ENCODE peak calls at places on chromosomes 5 and 9, in ten cellular contexts. F is choroid plexus epithelial cell, T is GM23338, Q is psoas muscle, H is mucosa of descending colon, M is AG09309, O is neural crest cell, N is HFF-Myc, G is MM.1S, X is progenitor cell of endocrine pancreas. R is an unnamed sample.

GRCh38 chr9:113187935-113188595 is 33.0 kb downstream of the FKBP15 start:
- DNase-seq in X (no peak), N (peak), F (peak), H (no peak), O (no peak), T (no peak), M (peak), Q (no peak), G (no peak), R (no peak)

GRCh38 chr5:128455861-128456361 is 82.1 kb downstream of the FBN2 start:
- DNase-seq in N (no peak), H (no peak), T (no peak), G (no peak), F (no peak), O (no peak), Q (no peak), M (no peak), X (no peak), R (no peak)

GRCh38 chr5:181186902-181187499 is 18.0 kb downstream of the TRIM7 start:
- DNase-seq in F (no peak), X (no peak), G (no peak), Q (no peak), H (no peak), T (peak), M (no peak), O (no peak), N (no peak), R (no peak)

GRCh38 chr9:107020040-107020530 is 157.1 kb downstream of the ZNF462 start:
- DNase-seq in F (peak), H (no peak), T (peak), O (no peak), M (peak), G (peak), Q (no peak), X (no peak), N (peak), R (no peak)

GRCh38 chr5:41794478-41794877 is 75.7 kb downstream of the OXCT1 start:
- DNase-seq in F (peak), H (no peak), N (peak), T (no peak), O (no peak), G (no peak), X (no peak), M (peak), Q (no peak), R (no peak)

GRCh38 chr9:6564868-6565267 is 80.7 kb downstream of the GLDC start:
- DNase-seq in X (no peak), F (peak), O (no peak), M (no peak), G (no peak), H (no peak), N (no peak), Q (no peak), T (no peak), R (no peak)

GRCh38 chr5:10527281-10527950 is 36.5 kb upstream of the ANKRD33B start:
- DNase-seq in O (no peak), G (no peak), M (peak), F (peak), N (no peak), T (no peak), X (no peak), H (no peak), Q (no peak), R (no peak)

GRCh38 chr5:6424110-6424659 is 24.5 kb upstream of the UBE2QL1 start:
- DNase-seq in F (no peak), Q (no peak), T (no peak), X (no peak), O (no peak), H (no peak), N (no peak), G (no peak), M (no peak), R (no peak)

GRCh38 chr9:105632807-105633206 is 29.4 kb upstream of the TAL2 start:
- DNase-seq in H (no peak), F (no peak), Q (no peak), N (no peak), M (no peak), O (no peak), X (no peak), G (no peak), T (no peak), R (no peak)

GRCh38 chr5:59830801-59831200 is 62.7 kb downstream of the PDE4D start:
- DNase-seq in O (no peak), Q (no peak), X (no peak), N (no peak), M (no peak), G (no peak), H (no peak), F (no peak), T (no peak), R (no peak)

GRCh38 chr5:134070979-134071849 is 43.3 kb upstream of the TCF7 start:
- DNase-seq in G (no peak), O (peak), T (peak), N (no peak), Q (no peak), M (no peak), F (no peak), H (peak), X (no peak), R (no peak)

GRCh38 chr9:1659036-1659701 is 356.0 kb upstream of the SMARCA2 start:
- DNase-seq in Q (no peak), T (no peak), X (no peak), H (no peak), N (no peak), G (no peak), F (no peak), M (no peak), O (no peak), R (no peak)

GRCh38 chr9:114484854-114485443 is 20.3 kb downstream of the WHRN start:
- DNase-seq in O (no peak), Q (no peak), H (no peak), F (peak), M (peak), N (peak), X (no peak), T (no peak), G (peak), R (no peak)

GRCh38 chr9:91119147-91119546 is 242.6 kb downstream of the AUH start:
- DNase-seq in O (no peak), F (peak), M (no peak), G (no peak), T (peak), N (no peak), Q (no peak), H (no peak), X (no peak), R (no peak)

GRCh38 chr9:107340920-107341632 is 58.0 kb downstream of the RAD23B start:
- DNase-seq in O (peak), Q (peak), X (peak), T (peak), N (peak), H (peak), M (no peak), G (peak), F (peak), R (peak)

GRCh38 chr5:141121563-141121962 is at the start of gene PCDHB4:
- DNase-seq in O (no peak), T (peak), F (no peak), M (no peak), X (no peak), N (no peak), G (no peak), Q (peak), H (no peak), R (no peak)

GRCh38 chr5:134530375-134531077 is 5.1 kb downstream of the JADE2 start:
- DNase-seq in X (no peak), M (no peak), F (no peak), G (no peak), O (no peak), T (no peak), H (no peak), N (no peak), Q (no peak), R (no peak)

GRCh38 chr5:121559832-121560231 is 291.9 kb upstream of the FTMT start:
- DNase-seq in T (no peak), M (no peak), N (no peak), H (no peak), G (no peak), Q (no peak), F (no peak), O (no peak), X (no peak), R (no peak)

GRCh38 chr5:73442960-73443627 is 5.5 kb downstream of the FOXD1 start:
- DNase-seq in X (no peak), O (no peak), H (no peak), T (no peak), Q (no peak), F (peak), M (no peak), N (no peak), G (no peak), R (no peak)

GRCh38 chr9:35611230-35611797 is 6.3 kb downstream of the TESK1 start:
- DNase-seq in N (no peak), Q (peak), G (peak), H (peak), O (peak), M (no peak), X (no peak), F (peak), T (peak), R (no peak)

GRCh38 chr9:3525088-3525835 is 539 bp downstream of the RFX3 start:
- DNase-seq in O (no peak), H (peak), N (no peak), Q (peak), F (no peak), X (peak), G (peak), M (no peak), T (peak), R (peak)

GRCh38 chr9:93600504-93600903 is 24.1 kb downstream of the PHF2 start:
- DNase-seq in N (no peak), M (no peak), T (peak), G (no peak), Q (peak), O (no peak), F (no peak), H (peak), X (no peak), R (peak)

GRCh38 chr5:124718376-124718775 is 28.1 kb downstream of the ZNF608 start:
- DNase-seq in X (no peak), M (no peak), F (no peak), G (no peak), T (no peak), H (no peak), Q (no peak), N (no peak), O (no peak), R (no peak)

GRCh38 chr5:157390179-157390923 is 69.7 kb upstream of the NIPAL4 start:
- DNase-seq in F (peak), O (no peak), Q (no peak), X (no peak), G (no peak), N (peak), H (no peak), M (peak), T (no peak), R (no peak)

GRCh38 chr5:78696637-78697036 is 48.1 kb upstream of the LHFPL2 start:
- DNase-seq in F (no peak), G (no peak), N (no peak), H (no peak), O (no peak), X (no peak), Q (no peak), T (no peak), M (no peak), R (no peak)

GRCh38 chr9:19894975-19895374 is 106.1 kb upstream of the SLC24A2 start:
- DNase-seq in O (no peak), G (no peak), Q (no peak), H (no peak), M (no peak), N (no peak), X (no peak), F (peak), T (no peak), R (no peak)

GRCh38 chr5:60287174-60287771 is 393.7 kb upstream of the PDE4D start:
- DNase-seq in N (peak), F (peak), H (peak), T (peak), X (no peak), Q (no peak), G (peak), O (peak), M (no peak), R (no peak)

GRCh38 chr9:138014570-138014958 is 137.0 kb downstream of the CACNA1B start:
- DNase-seq in O (no peak), Q (peak), M (no peak), T (no peak), N (no peak), H (no peak), G (no peak), F (no peak), X (no peak), R (no peak)

GRCh38 chr5:137209232-137209810 is 289.8 kb downstream of the SPOCK1 start:
- DNase-seq in O (no peak), X (no peak), Q (no peak), M (no peak), N (no peak), F (no peak), T (no peak), H (no peak), G (no peak), R (no peak)

GRCh38 chr5:137155621-137156020 is 343.5 kb downstream of the SPOCK1 start:
- DNase-seq in F (no peak), N (no peak), G (no peak), H (no peak), M (no peak), T (no peak), O (no peak), Q (no peak), X (no peak), R (no peak)

GRCh38 chr9:23117621-23118020 is 671.0 kb downstream of the DMRTA1 start:
- DNase-seq in T (no peak), O (no peak), Q (no peak), G (no peak), H (no peak), X (no peak), N (no peak), F (peak), M (no peak), R (no peak)

GRCh38 chr9:68560131-68560844 is 19.6 kb upstream of the TMEM252 start:
- DNase-seq in F (peak), M (no peak), X (no peak), T (peak), H (peak), O (peak), N (no peak), G (peak), Q (peak), R (no peak)

GRCh38 chr5:171271798-171272197 is 37.2 kb upstream of the TLX3 start:
- DNase-seq in T (no peak), G (no peak), H (no peak), O (no peak), F (no peak), M (no peak), X (no peak), Q (no peak), N (no peak), R (no peak)

GRCh38 chr5:94702729-94703128 is 84.3 kb downstream of the SLF1 start:
- DNase-seq in X (no peak), G (peak), T (no peak), H (no peak), N (no peak), M (no peak), O (no peak), F (no peak), Q (no peak), R (no peak)

GRCh38 chr5:139670369-139671095 is 22.4 kb downstream of the CXXC5 start:
- DNase-seq in X (no peak), M (no peak), N (no peak), H (no peak), T (no peak), G (peak), Q (no peak), O (no peak), F (no peak), R (no peak)

GRCh38 chr5:57724836-57725235 is 242.2 kb upstream of the ACTBL2 start:
- DNase-seq in O (no peak), H (no peak), F (peak), N (peak), X (no peak), M (no peak), Q (no peak), T (no peak), G (no peak), R (no peak)

GRCh38 chr9:121839726-121840500 is 188.5 kb downstream of the DAB2IP start:
- DNase-seq in N (no peak), X (no peak), G (no peak), H (no peak), O (no peak), M (no peak), Q (no peak), T (no peak), F (no peak), R (no peak)

GRCh38 chr5:61525573-61526142 is 193.6 kb downstream of the ZSWIM6 start:
- DNase-seq in F (peak), X (peak), Q (no peak), N (no peak), O (peak), T (peak), H (no peak), G (no peak), M (no peak), R (no peak)

GRCh38 chr5:172637122-172637580 is 3.9 kb upstream of the NEURL1B start:
- DNase-seq in O (no peak), H (peak), F (no peak), N (no peak), G (no peak), Q (no peak), X (no peak), M (no peak), T (no peak), R (no peak)
- TF ChIP-seq CTCF in O (no peak), H (no peak), F (no peak), N (no peak), G (no peak), Q (no peak), X (no peak), M (no peak), T (no peak), R (no peak)

DNA sequence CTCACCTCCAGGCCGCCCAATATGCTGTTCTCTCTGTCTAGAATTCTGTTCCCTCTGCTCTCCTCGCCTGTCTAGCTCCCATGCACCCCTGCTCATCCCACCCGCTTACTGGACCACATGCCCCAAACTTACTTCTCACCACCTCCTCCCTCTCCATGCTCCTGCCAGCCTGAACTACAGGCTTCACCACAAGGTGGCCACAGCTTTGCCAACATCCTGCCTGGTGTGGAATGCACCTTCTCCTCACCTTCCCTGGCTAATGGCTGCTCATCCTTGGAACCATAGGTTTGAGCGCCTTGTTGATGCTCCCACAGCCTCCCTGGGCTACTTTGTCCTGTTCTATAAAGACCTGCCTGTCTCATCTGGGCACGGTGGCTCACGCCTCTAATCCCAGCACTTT is 9.6 kb downstream of the LAMC3 start:
- DNase-seq in O (no peak), Q (peak), M (no peak), T (peak), F (no peak), G (no peak), X (no peak), H (no peak), N (no peak), R (no peak)
- TF ChIP-seq CTCF in O (peak), Q (no peak), M (no peak), T (peak), F (peak), G (peak), X (peak), H (no peak), N (peak), R (no peak)

GRCh38 chr9:135888766-135889394 is 18.5 kb downstream of the CAMSAP1 start:
- DNase-seq in T (no peak), N (no peak), X (no peak), O (no peak), Q (no peak), G (no peak), H (no peak), M (no peak), F (no peak), R (peak)

GRCh38 chr9:135888126-135888765 is 19.1 kb downstream of the CAMSAP1 start:
- DNase-seq in T (no peak), H (no peak), O (no peak), F (no peak), Q (no peak), M (no peak), G (no peak), N (no peak), X (no peak), R (peak)

GRCh38 chr9:135889564-135890189 is 17.7 kb downstream of the CAMSAP1 start:
- DNase-seq in G (no peak), H (no peak), M (no peak), O (no peak), F (no peak), Q (no peak), N (no peak), T (no peak), X (no peak), R (peak)

GRCh38 chr9:135890896-135891631 is 16.3 kb downstream of the CAMSAP1 start:
- DNase-seq in G (no peak), T (no peak), Q (no peak), F (no peak), M (no peak), H (no peak), X (no peak), O (no peak), N (no peak), R (no peak)

GRCh38 chr9:135890190-135890861 is 17.0 kb downstream of the CAMSAP1 start:
- DNase-seq in T (no peak), F (no peak), H (no peak), O (no peak), M (no peak), X (no peak), N (no peak), G (no peak), Q (no peak), R (no peak)
- TF ChIP-seq CTCF in T (no peak), F (no peak), H (no peak), O (no peak), M (no peak), X (no peak), N (no peak), G (no peak), Q (no peak), R (no peak)

DNA sequence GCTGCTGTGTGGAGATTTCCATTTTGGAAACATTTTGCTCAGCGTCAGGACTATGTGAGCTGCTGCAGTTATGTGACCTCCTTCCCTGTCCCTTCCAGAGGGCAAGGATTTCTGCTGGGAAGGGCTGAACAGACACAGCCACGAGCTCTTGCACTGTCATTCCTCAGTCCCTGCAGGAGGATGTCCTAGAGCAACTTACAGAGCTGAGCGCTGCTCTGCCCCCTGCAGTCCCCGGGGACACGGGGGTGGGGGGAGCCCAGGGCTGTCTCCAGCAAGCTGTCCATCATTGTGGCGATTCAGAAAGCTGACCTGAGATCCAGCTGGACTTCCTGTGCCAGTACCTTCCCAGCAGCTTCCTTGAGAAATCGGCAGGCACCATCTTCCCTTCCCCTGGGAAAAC is 28.0 kb upstream of the MAP1B start:
- DNase-seq in O (peak), G (no peak), Q (peak), M (no peak), T (peak), H (no peak), F (peak), N (no peak), X (no peak), R (no peak)
- TF ChIP-seq CTCF in O (no peak), G (no peak), Q (no peak), M (no peak), T (no peak), H (no peak), F (peak), N (no peak), X (no peak), R (no peak)

GRCh38 chr5:7894860-7895259 is 25.9 kb downstream of the MTRR start:
- DNase-seq in M (no peak), T (no peak), Q (no peak), H (no peak), X (no peak), O (no peak), G (peak), F (no peak), N (no peak), R (no peak)

GRCh38 chr5:7902201-7902600 is 33.3 kb downstream of the MTRR start:
- DNase-seq in X (no peak), F (no peak), M (no peak), N (no peak), Q (no peak), H (no peak), T (no peak), O (no peak), G (no peak), R (no peak)

GRCh38 chr5:7894439-7894838 is 25.5 kb downstream of the MTRR start:
- DNase-seq in F (no peak), Q (no peak), M (no peak), G (no peak), H (no peak), X (no peak), N (no peak), O (no peak), T (no peak), R (no peak)

GRCh38 chr5:7897014-7897600 is 28.2 kb downstream of the MTRR start:
- DNase-seq in H (no peak), T (peak), G (no peak), O (peak), M (no peak), F (peak), X (no peak), N (peak), Q (no peak), R (no peak)
- TF ChIP-seq CTCF in H (no peak), T (peak), G (peak), O (peak), M (peak), F (peak), X (peak), N (peak), Q (no peak), R (peak)

DNA sequence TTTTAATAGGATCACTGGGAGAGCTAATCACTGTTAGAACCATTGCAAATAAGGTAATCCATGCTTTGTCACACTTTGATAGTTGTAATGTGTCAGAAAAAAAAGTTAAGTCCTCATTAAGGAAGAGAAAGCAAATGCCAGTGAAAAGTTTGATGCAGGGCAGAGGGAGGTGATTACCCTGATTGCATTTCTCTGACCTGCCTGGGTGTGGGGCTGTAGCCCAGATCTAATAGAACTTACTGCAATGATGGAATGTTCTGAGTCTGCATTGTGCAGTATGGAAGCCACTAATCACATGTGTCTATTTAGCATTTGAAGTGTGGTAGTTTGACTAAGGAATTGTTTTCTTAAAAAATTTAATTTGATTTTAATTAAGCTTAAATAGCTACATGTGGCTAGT is 202.7 kb downstream of the ATP10B start:
- DNase-seq in O (no peak), X (no peak), H (no peak), G (peak), T (peak), M (no peak), Q (no peak), N (no peak), F (no peak), R (no peak)
- TF ChIP-seq CTCF in O (peak), X (peak), H (no peak), G (peak), T (peak), M (no peak), Q (no peak), N (no peak), F (no peak), R (no peak)

GRCh38 chr9:136348691-136349090 is 14.9 kb downstream of the DNLZ start:
- DNase-seq in F (no peak), Q (no peak), M (no peak), X (no peak), O (no peak), T (no peak), H (no peak), G (no peak), N (no peak), R (no peak)
- TF ChIP-seq CTCF in F (no peak), Q (no peak), M (no peak), X (no peak), O (no peak), T (no peak), H (no peak), G (no peak), N (no peak), R (no peak)

R was measured in mesothelial cell of epicardium.